ENCODE peak calls at places on chromosomes 3 and 15, in five cellular contexts. One of them, this sample, is unnamed.

GRCh38 chr3:70049761-70050160 is 50.2 kb downstream of the SAMMSON start:
- DNase-seq in spleen: no peak
- DNase-seq in fibroblast of lung: peak
- DNase-seq in H9: no peak
- DNase-seq in CD4-positive, alpha-beta T cell: no peak
- DNase-seq in this sample: no peak

GRCh38 chr15:69843927-69844326 is 253.8 kb downstream of the TLE3 start:
- DNase-seq in spleen: no peak
- DNase-seq in fibroblast of lung: no peak
- DNase-seq in H9: no peak
- DNase-seq in CD4-positive, alpha-beta T cell: no peak
- DNase-seq in this sample: no peak

GRCh38 chr15:48433226-48433886 is 102.1 kb downstream of the DUT start:
- DNase-seq in spleen: no peak
- DNase-seq in fibroblast of lung: peak
- DNase-seq in H9: no peak
- DNase-seq in CD4-positive, alpha-beta T cell: no peak
- DNase-seq in this sample: no peak

GRCh38 chr3:64008017-64008416 is 15.3 kb downstream of the PSMD6 start:
- DNase-seq in spleen: no peak
- DNase-seq in fibroblast of lung: no peak
- DNase-seq in H9: no peak
- DNase-seq in CD4-positive, alpha-beta T cell: no peak
- DNase-seq in this sample: no peak

GRCh38 chr3:185732782-185733181 is 92.1 kb downstream of the IGF2BP2 start:
- DNase-seq in spleen: no peak
- DNase-seq in fibroblast of lung: no peak
- DNase-seq in H9: no peak
- DNase-seq in CD4-positive, alpha-beta T cell: no peak
- DNase-seq in this sample: no peak

GRCh38 chr15:48803877-48804276 is 7.0 kb downstream of the CEP152 start:
- DNase-seq in spleen: no peak
- DNase-seq in fibroblast of lung: no peak
- DNase-seq in H9: no peak
- DNase-seq in CD4-positive, alpha-beta T cell: no peak
- DNase-seq in this sample: no peak

GRCh38 chr15:74171965-74172541 is 1.5 kb upstream of the ISLR start:
- DNase-seq in spleen: no peak
- DNase-seq in fibroblast of lung: no peak
- DNase-seq in H9: peak
- DNase-seq in CD4-positive, alpha-beta T cell: no peak
- DNase-seq in this sample: no peak

GRCh38 chr15:101490922-101491738 is 1.6 kb upstream of the PCSK6 start:
- DNase-seq in spleen: no peak
- DNase-seq in fibroblast of lung: no peak
- DNase-seq in H9: no peak
- DNase-seq in CD4-positive, alpha-beta T cell: no peak
- DNase-seq in this sample: no peak

GRCh38 chr15:52466134-52466701 is 62.5 kb downstream of the MYO5A start:
- DNase-seq in spleen: peak
- DNase-seq in fibroblast of lung: no peak
- DNase-seq in H9: peak
- DNase-seq in CD4-positive, alpha-beta T cell: no peak
- DNase-seq in this sample: no peak

GRCh38 chr3:176663819-176664218 is 533.5 kb downstream of the TBL1XR1 start:
- DNase-seq in spleen: no peak
- DNase-seq in fibroblast of lung: peak
- DNase-seq in H9: no peak
- DNase-seq in CD4-positive, alpha-beta T cell: no peak
- DNase-seq in this sample: no peak

GRCh38 chr3:155651489-155652223 is 93.2 kb downstream of the PLCH1 start:
- DNase-seq in spleen: no peak
- DNase-seq in fibroblast of lung: no peak
- DNase-seq in H9: no peak
- DNase-seq in CD4-positive, alpha-beta T cell: no peak
- DNase-seq in this sample: no peak

GRCh38 chr3:40047406-40047805 is 238.0 kb downstream of the MYRIP start:
- DNase-seq in spleen: no peak
- DNase-seq in fibroblast of lung: no peak
- DNase-seq in H9: no peak
- DNase-seq in CD4-positive, alpha-beta T cell: no peak
- DNase-seq in this sample: no peak

GRCh38 chr3:64209866-64210609 is 15.2 kb downstream of the PRICKLE2 start:
- DNase-seq in spleen: no peak
- DNase-seq in fibroblast of lung: peak
- DNase-seq in H9: no peak
- DNase-seq in CD4-positive, alpha-beta T cell: no peak
- DNase-seq in this sample: no peak

GRCh38 chr15:84955089-84955848 is 26.4 kb upstream of the PDE8A start:
- DNase-seq in spleen: peak
- DNase-seq in fibroblast of lung: peak
- DNase-seq in H9: peak
- DNase-seq in CD4-positive, alpha-beta T cell: peak
- DNase-seq in this sample: no peak

GRCh38 chr15:94555842-94556516 is 324.6 kb downstream of the MCTP2 start:
- DNase-seq in spleen: no peak
- DNase-seq in fibroblast of lung: no peak
- DNase-seq in H9: no peak
- DNase-seq in CD4-positive, alpha-beta T cell: no peak
- DNase-seq in this sample: no peak

GRCh38 chr3:155995525-155996370 is 124.6 kb upstream of the KCNAB1 start:
- DNase-seq in spleen: no peak
- DNase-seq in fibroblast of lung: peak
- DNase-seq in H9: no peak
- DNase-seq in CD4-positive, alpha-beta T cell: no peak
- DNase-seq in this sample: no peak

GRCh38 chr3:117898722-117899121 is 1135.9 kb downstream of the IGSF11 start:
- DNase-seq in spleen: no peak
- DNase-seq in fibroblast of lung: peak
- DNase-seq in H9: no peak
- DNase-seq in CD4-positive, alpha-beta T cell: no peak
- DNase-seq in this sample: no peak

GRCh38 chr15:89909611-89910010 is 3.1 kb downstream of the ARPIN start:
- DNase-seq in spleen: no peak
- DNase-seq in fibroblast of lung: no peak
- DNase-seq in H9: no peak
- DNase-seq in CD4-positive, alpha-beta T cell: no peak
- DNase-seq in this sample: no peak

GRCh38 chr15:57323806-57324589 is 52.3 kb upstream of the CGNL1 start:
- DNase-seq in spleen: no peak
- DNase-seq in fibroblast of lung: no peak
- DNase-seq in H9: peak
- DNase-seq in CD4-positive, alpha-beta T cell: no peak
- DNase-seq in this sample: peak

GRCh38 chr3:127887321-127887720 is 27.7 kb upstream of the KBTBD12 start:
- DNase-seq in spleen: no peak
- DNase-seq in fibroblast of lung: no peak
- DNase-seq in H9: no peak
- DNase-seq in CD4-positive, alpha-beta T cell: no peak
- DNase-seq in this sample: no peak

GRCh38 chr3:126267169-126267975 is 87.0 kb upstream of the ALDH1L1 start:
- DNase-seq in spleen: no peak
- DNase-seq in fibroblast of lung: peak
- DNase-seq in H9: peak
- DNase-seq in CD4-positive, alpha-beta T cell: no peak
- DNase-seq in this sample: no peak

GRCh38 chr3:106130384-106131084 is 261.7 kb upstream of the CBLB start:
- DNase-seq in spleen: no peak
- DNase-seq in fibroblast of lung: peak
- DNase-seq in H9: no peak
- DNase-seq in CD4-positive, alpha-beta T cell: no peak
- DNase-seq in this sample: no peak

GRCh38 chr15:56672721-56673120 is 60.6 kb downstream of the ZNF280D start:
- DNase-seq in spleen: no peak
- DNase-seq in fibroblast of lung: peak
- DNase-seq in H9: no peak
- DNase-seq in CD4-positive, alpha-beta T cell: no peak
- DNase-seq in this sample: no peak

GRCh38 chr15:68930268-68931022 is at the start of gene SPESP1:
- DNase-seq in spleen: peak
- DNase-seq in fibroblast of lung: peak
- DNase-seq in H9: no peak
- DNase-seq in CD4-positive, alpha-beta T cell: peak
- DNase-seq in this sample: peak

GRCh38 chr3:128870327-128870726 is 9.1 kb upstream of the ACAD9 start:
- DNase-seq in spleen: peak
- DNase-seq in fibroblast of lung: no peak
- DNase-seq in H9: no peak
- DNase-seq in CD4-positive, alpha-beta T cell: no peak
- DNase-seq in this sample: no peak

GRCh38 chr15:66369773-66370651 is 13.5 kb upstream of the TIPIN start:
- DNase-seq in spleen: no peak
- DNase-seq in fibroblast of lung: peak
- DNase-seq in H9: no peak
- DNase-seq in CD4-positive, alpha-beta T cell: no peak
- DNase-seq in this sample: no peak

GRCh38 chr15:69557340-69558137 is 104.9 kb downstream of the RPLP1 start:
- DNase-seq in spleen: no peak
- DNase-seq in fibroblast of lung: peak
- DNase-seq in H9: no peak
- DNase-seq in CD4-positive, alpha-beta T cell: no peak
- DNase-seq in this sample: no peak

GRCh38 chr15:25240461-25241021 is 198.3 kb downstream of the UBE3A start:
- DNase-seq in spleen: peak
- DNase-seq in fibroblast of lung: no peak
- DNase-seq in H9: no peak
- DNase-seq in CD4-positive, alpha-beta T cell: no peak
- DNase-seq in this sample: peak

GRCh38 chr15:25243800-25244097 is 195.1 kb downstream of the UBE3A start:
- DNase-seq in spleen: peak
- DNase-seq in fibroblast of lung: no peak
- DNase-seq in H9: peak
- DNase-seq in CD4-positive, alpha-beta T cell: no peak
- DNase-seq in this sample: peak

GRCh38 chr15:25242957-25243799 is 195.6 kb downstream of the UBE3A start:
- DNase-seq in spleen: peak
- DNase-seq in fibroblast of lung: no peak
- DNase-seq in H9: peak
- DNase-seq in CD4-positive, alpha-beta T cell: no peak
- DNase-seq in this sample: peak

GRCh38 chr15:25241241-25241801 is 197.5 kb downstream of the UBE3A start:
- DNase-seq in spleen: peak
- DNase-seq in fibroblast of lung: no peak
- DNase-seq in H9: no peak
- DNase-seq in CD4-positive, alpha-beta T cell: no peak
- DNase-seq in this sample: peak

DNA sequence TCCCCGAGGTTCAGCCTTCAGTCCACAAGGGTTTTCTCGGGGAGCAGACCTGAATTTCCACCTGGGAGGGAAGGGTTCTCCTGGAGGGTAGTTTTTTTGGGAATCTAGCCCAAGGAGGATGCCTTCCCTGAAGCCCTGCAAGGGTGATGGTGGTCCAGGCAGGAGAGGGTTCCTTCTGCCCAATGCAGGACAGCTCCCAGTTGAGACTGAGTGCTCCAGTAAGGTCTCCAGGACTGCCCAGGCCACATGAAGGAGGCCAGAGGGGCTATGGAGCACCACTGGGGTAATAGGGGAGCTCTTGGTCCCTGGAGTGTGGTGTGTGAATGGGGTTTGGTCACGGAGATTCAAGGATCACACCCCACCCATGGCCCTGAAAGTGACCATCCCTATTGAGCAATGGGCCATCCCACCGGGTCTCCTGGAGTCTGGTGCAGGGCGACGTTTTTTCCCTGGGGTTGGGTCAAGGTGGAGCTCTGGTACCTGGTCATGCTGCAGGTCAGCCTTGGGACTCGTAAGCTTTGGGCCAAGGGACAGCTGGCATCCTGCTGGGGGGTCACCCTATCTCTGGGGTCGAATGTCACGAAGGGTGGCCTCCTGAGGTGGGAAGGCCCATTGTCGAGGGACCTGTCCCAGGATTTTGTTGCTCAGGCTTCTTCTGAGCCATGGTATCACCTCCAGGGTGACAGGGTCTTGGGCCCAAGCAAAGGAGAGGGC is 196.5 kb downstream of the UBE3A start:
- DNase-seq in spleen: peak
- DNase-seq in fibroblast of lung: no peak
- DNase-seq in H9: no peak
- DNase-seq in CD4-positive, alpha-beta T cell: no peak
- DNase-seq in this sample: peak
- TF ChIP-seq CTCF in spleen: no peak
- TF ChIP-seq CTCF in fibroblast of lung: no peak
- TF ChIP-seq CTCF in H9: no peak
- TF ChIP-seq CTCF in CD4-positive, alpha-beta T cell: no peak
- TF ChIP-seq CTCF in this sample: no peak

GRCh38 chr3:159672728-159673471 is 315.7 kb upstream of the IL12A start:
- DNase-seq in spleen: no peak
- DNase-seq in fibroblast of lung: no peak
- DNase-seq in H9: no peak
- DNase-seq in CD4-positive, alpha-beta T cell: no peak
- DNase-seq in this sample: no peak
- TF ChIP-seq CTCF in spleen: no peak
- TF ChIP-seq CTCF in fibroblast of lung: no peak
- TF ChIP-seq CTCF in H9: peak
- TF ChIP-seq CTCF in CD4-positive, alpha-beta T cell: no peak
- TF ChIP-seq CTCF in this sample: peak

DNA sequence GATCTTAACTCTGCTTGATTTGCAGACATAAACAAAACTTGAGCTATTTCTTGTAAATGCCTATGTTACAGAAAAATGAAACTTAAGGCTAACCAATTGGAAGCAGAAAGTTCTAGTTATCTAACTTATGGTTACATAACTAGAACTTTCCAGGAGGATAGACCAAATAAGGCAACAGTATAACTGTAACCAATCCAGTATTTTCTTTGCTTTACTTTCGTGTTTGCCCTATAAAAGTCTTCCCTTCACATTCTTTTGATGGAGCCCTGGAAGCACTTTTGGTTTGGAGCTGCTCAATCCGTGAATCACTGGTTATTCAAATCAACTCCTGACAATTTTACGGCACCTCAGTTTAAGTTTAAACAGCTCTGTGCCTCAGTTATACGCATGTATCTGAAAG is 164.6 kb downstream of the SUCLG2 start:
- DNase-seq in spleen: no peak
- DNase-seq in fibroblast of lung: peak
- DNase-seq in H9: no peak
- DNase-seq in CD4-positive, alpha-beta T cell: no peak
- DNase-seq in this sample: no peak
- TF ChIP-seq CTCF in spleen: no peak
- TF ChIP-seq CTCF in fibroblast of lung: no peak
- TF ChIP-seq CTCF in H9: no peak
- TF ChIP-seq CTCF in CD4-positive, alpha-beta T cell: no peak
- TF ChIP-seq CTCF in this sample: no peak

GRCh38 chr3:25944328-25944727 is 154.4 kb downstream of the OXSM start:
- DNase-seq in spleen: no peak
- DNase-seq in fibroblast of lung: no peak
- DNase-seq in H9: no peak
- DNase-seq in CD4-positive, alpha-beta T cell: no peak
- DNase-seq in this sample: no peak
- TF ChIP-seq CTCF in spleen: no peak
- TF ChIP-seq CTCF in fibroblast of lung: no peak
- TF ChIP-seq CTCF in H9: no peak
- TF ChIP-seq CTCF in CD4-positive, alpha-beta T cell: no peak
- TF ChIP-seq CTCF in this sample: no peak

GRCh38 chr3:77086408-77086807 is 46.5 kb downstream of the ROBO2 start:
- DNase-seq in spleen: no peak
- DNase-seq in fibroblast of lung: no peak
- DNase-seq in H9: no peak
- DNase-seq in CD4-positive, alpha-beta T cell: no peak
- DNase-seq in this sample: no peak
- TF ChIP-seq CTCF in spleen: no peak
- TF ChIP-seq CTCF in fibroblast of lung: no peak
- TF ChIP-seq CTCF in H9: no peak
- TF ChIP-seq CTCF in CD4-positive, alpha-beta T cell: no peak
- TF ChIP-seq CTCF in this sample: peak

This sample was measured in chondrocyte.